ENCODE peak calls at places on chromosomes 6 and 20, in eight cellular contexts. One of them, this sample, is unnamed. For H3K9me3, the result is how much of the 10 kb centered on the place peaks cover.

GRCh38 chr6:117617766-117618035 is 15.4 kb upstream of the GOPC start:
- DNase-seq in stomach: no peak
- DNase-seq in T-helper 17 cell: no peak
- DNase-seq in CD8-positive, alpha-beta T cell: no peak
- DNase-seq in kidney: no peak
- DNase-seq in ovary: no peak
- DNase-seq in PC-3: no peak
- DNase-seq in RWPE2: no peak
- DNase-seq in this sample: no peak

GRCh38 chr20:35303382-35303734 is 11.1 kb upstream of the FAM83C start:
- DNase-seq in PC-3: no peak
- DNase-seq in kidney: no peak
- DNase-seq in RWPE2: peak
- DNase-seq in stomach: no peak
- DNase-seq in CD8-positive, alpha-beta T cell: no peak
- DNase-seq in ovary: no peak
- DNase-seq in T-helper 17 cell: no peak
- DNase-seq in this sample: no peak

GRCh38 chr20:18989736-18990474 is 176.3 kb downstream of the SCP2D1 start:
- DNase-seq in T-helper 17 cell: no peak
- DNase-seq in CD8-positive, alpha-beta T cell: no peak
- DNase-seq in RWPE2: no peak
- DNase-seq in ovary: peak
- DNase-seq in PC-3: no peak
- DNase-seq in kidney: no peak
- DNase-seq in stomach: no peak
- DNase-seq in this sample: no peak

GRCh38 chr20:31474097-31474436 is 860 bp downstream of the DEFB124 start:
- DNase-seq in ovary: no peak
- DNase-seq in stomach: no peak
- DNase-seq in RWPE2: no peak
- DNase-seq in kidney: no peak
- DNase-seq in CD8-positive, alpha-beta T cell: no peak
- DNase-seq in T-helper 17 cell: no peak
- DNase-seq in PC-3: no peak
- DNase-seq in this sample: no peak

GRCh38 chr6:140987364-140988135 is 1145.2 kb upstream of the GJE1 start:
- DNase-seq in stomach: no peak
- DNase-seq in T-helper 17 cell: no peak
- DNase-seq in kidney: no peak
- DNase-seq in RWPE2: no peak
- DNase-seq in CD8-positive, alpha-beta T cell: no peak
- DNase-seq in PC-3: no peak
- DNase-seq in ovary: no peak
- DNase-seq in this sample: no peak

GRCh38 chr6:137223370-137224131 is 4.4 kb upstream of the IFNGR1 start:
- DNase-seq in CD8-positive, alpha-beta T cell: no peak
- DNase-seq in RWPE2: no peak
- DNase-seq in stomach: peak
- DNase-seq in kidney: no peak
- DNase-seq in PC-3: peak
- DNase-seq in T-helper 17 cell: no peak
- DNase-seq in ovary: no peak
- DNase-seq in this sample: no peak

GRCh38 chr20:54525906-54526596 is 50.7 kb downstream of the DOK5 start:
- DNase-seq in kidney: no peak
- DNase-seq in PC-3: no peak
- DNase-seq in ovary: no peak
- DNase-seq in RWPE2: no peak
- DNase-seq in stomach: no peak
- DNase-seq in T-helper 17 cell: no peak
- DNase-seq in CD8-positive, alpha-beta T cell: no peak
- DNase-seq in this sample: no peak

GRCh38 chr6:24313133-24313476 is 44.8 kb downstream of the DCDC2 start:
- DNase-seq in stomach: no peak
- DNase-seq in kidney: no peak
- DNase-seq in RWPE2: no peak
- DNase-seq in PC-3: no peak
- DNase-seq in T-helper 17 cell: no peak
- DNase-seq in CD8-positive, alpha-beta T cell: no peak
- DNase-seq in ovary: no peak
- DNase-seq in this sample: no peak

GRCh38 chr6:163010145-163010544 is 282.4 kb downstream of the PACRG start:
- DNase-seq in ovary: no peak
- DNase-seq in kidney: no peak
- DNase-seq in T-helper 17 cell: no peak
- DNase-seq in PC-3: no peak
- DNase-seq in CD8-positive, alpha-beta T cell: no peak
- DNase-seq in stomach: no peak
- DNase-seq in RWPE2: no peak
- DNase-seq in this sample: no peak

GRCh38 chr6:7246401-7247178 is 66.4 kb downstream of the SSR1 start:
- DNase-seq in PC-3: no peak
- DNase-seq in stomach: no peak
- DNase-seq in T-helper 17 cell: no peak
- DNase-seq in kidney: peak
- DNase-seq in CD8-positive, alpha-beta T cell: no peak
- DNase-seq in RWPE2: no peak
- DNase-seq in ovary: no peak
- DNase-seq in this sample: no peak

GRCh38 chr6:170371091-170371490 is 64.5 kb downstream of the FAM120B start:
- DNase-seq in PC-3: no peak
- DNase-seq in CD8-positive, alpha-beta T cell: no peak
- DNase-seq in RWPE2: no peak
- DNase-seq in ovary: no peak
- DNase-seq in T-helper 17 cell: no peak
- DNase-seq in stomach: no peak
- DNase-seq in kidney: no peak
- DNase-seq in this sample: no peak

GRCh38 chr20:62097881-62098407 is 24.3 kb upstream of the LSM14B start:
- DNase-seq in RWPE2: peak
- DNase-seq in ovary: no peak
- DNase-seq in kidney: no peak
- DNase-seq in PC-3: no peak
- DNase-seq in stomach: no peak
- DNase-seq in T-helper 17 cell: no peak
- DNase-seq in CD8-positive, alpha-beta T cell: no peak
- DNase-seq in this sample: no peak

GRCh38 chr6:147577466-147577865 is 69.0 kb downstream of the SAMD5 start:
- DNase-seq in RWPE2: no peak
- DNase-seq in CD8-positive, alpha-beta T cell: no peak
- DNase-seq in stomach: no peak
- DNase-seq in ovary: no peak
- DNase-seq in kidney: no peak
- DNase-seq in PC-3: no peak
- DNase-seq in T-helper 17 cell: no peak
- DNase-seq in this sample: no peak

GRCh38 chr6:27092316-27092692 is 155.2 kb upstream of the PRSS16 start:
- DNase-seq in T-helper 17 cell: no peak
- DNase-seq in ovary: no peak
- DNase-seq in CD8-positive, alpha-beta T cell: no peak
- DNase-seq in stomach: no peak
- DNase-seq in RWPE2: no peak
- DNase-seq in kidney: no peak
- DNase-seq in PC-3: no peak
- DNase-seq in this sample: no peak

GRCh38 chr6:112044856-112045255 is 9.0 kb upstream of the CCN6 start:
- DNase-seq in kidney: no peak
- DNase-seq in T-helper 17 cell: no peak
- DNase-seq in CD8-positive, alpha-beta T cell: no peak
- DNase-seq in RWPE2: no peak
- DNase-seq in ovary: no peak
- DNase-seq in PC-3: no peak
- DNase-seq in stomach: no peak
- DNase-seq in this sample: no peak

GRCh38 chr6:24448396-24448795 is 41.0 kb downstream of the GPLD1 start:
- DNase-seq in kidney: no peak
- DNase-seq in CD8-positive, alpha-beta T cell: no peak
- DNase-seq in T-helper 17 cell: no peak
- DNase-seq in RWPE2: no peak
- DNase-seq in stomach: no peak
- DNase-seq in PC-3: no peak
- DNase-seq in ovary: no peak
- DNase-seq in this sample: no peak

GRCh38 chr20:20404546-20405092 is 36.7 kb downstream of the INSM1 start:
- DNase-seq in CD8-positive, alpha-beta T cell: no peak
- DNase-seq in kidney: no peak
- DNase-seq in PC-3: no peak
- DNase-seq in RWPE2: no peak
- DNase-seq in stomach: no peak
- DNase-seq in ovary: no peak
- DNase-seq in T-helper 17 cell: no peak
- DNase-seq in this sample: no peak
- H3K9me3 ChIP-seq in CD8-positive, alpha-beta T cell: under half
- H3K9me3 ChIP-seq in kidney: under half
- H3K9me3 ChIP-seq in PC-3: under half
- H3K9me3 ChIP-seq in RWPE2: under half
- H3K9me3 ChIP-seq in stomach: under half
- H3K9me3 ChIP-seq in ovary: under half
- H3K9me3 ChIP-seq in T-helper 17 cell: under half
- H3K9me3 ChIP-seq in this sample: under half

DNA sequence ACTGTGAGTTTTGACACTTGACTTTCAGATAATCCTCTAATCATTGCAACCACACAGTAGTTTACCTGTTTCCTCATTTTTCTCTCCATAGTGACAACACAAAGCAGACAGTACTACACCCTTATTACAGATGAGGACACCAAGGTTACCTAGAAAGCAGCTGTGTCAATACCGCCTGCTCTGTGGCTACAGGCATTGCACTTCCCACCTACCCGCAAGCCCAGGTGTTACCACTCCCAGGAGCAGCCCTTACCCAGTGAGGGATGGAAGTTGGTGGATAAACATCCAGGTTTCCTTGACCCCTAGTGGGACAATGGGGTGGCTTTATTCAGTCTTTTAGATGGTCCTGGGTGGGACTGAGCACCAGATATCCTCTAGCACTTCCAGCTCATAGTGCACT is 503.6 kb downstream of the PTPRT start:
- DNase-seq in stomach: no peak
- DNase-seq in kidney: no peak
- DNase-seq in ovary: no peak
- DNase-seq in CD8-positive, alpha-beta T cell: no peak
- DNase-seq in RWPE2: no peak
- DNase-seq in PC-3: no peak
- DNase-seq in T-helper 17 cell: no peak
- DNase-seq in this sample: no peak
- H3K9me3 ChIP-seq in stomach: under half
- H3K9me3 ChIP-seq in kidney: under half
- H3K9me3 ChIP-seq in ovary: under half
- H3K9me3 ChIP-seq in CD8-positive, alpha-beta T cell: under half
- H3K9me3 ChIP-seq in RWPE2: under half
- H3K9me3 ChIP-seq in PC-3: under half
- H3K9me3 ChIP-seq in T-helper 17 cell: under half
- H3K9me3 ChIP-seq in this sample: under half

GRCh38 chr6:168791916-168792315 is 350.9 kb downstream of the SMOC2 start:
- DNase-seq in CD8-positive, alpha-beta T cell: no peak
- DNase-seq in PC-3: no peak
- DNase-seq in kidney: no peak
- DNase-seq in stomach: no peak
- DNase-seq in T-helper 17 cell: no peak
- DNase-seq in RWPE2: no peak
- DNase-seq in ovary: no peak
- DNase-seq in this sample: no peak

GRCh38 chr6:168789699-168790098 is 348.7 kb downstream of the SMOC2 start:
- DNase-seq in CD8-positive, alpha-beta T cell: no peak
- DNase-seq in stomach: no peak
- DNase-seq in RWPE2: no peak
- DNase-seq in ovary: no peak
- DNase-seq in PC-3: no peak
- DNase-seq in T-helper 17 cell: no peak
- DNase-seq in kidney: no peak
- DNase-seq in this sample: peak

GRCh38 chr6:168784426-168784825 is 343.4 kb downstream of the SMOC2 start:
- DNase-seq in kidney: no peak
- DNase-seq in stomach: no peak
- DNase-seq in ovary: no peak
- DNase-seq in T-helper 17 cell: no peak
- DNase-seq in PC-3: no peak
- DNase-seq in CD8-positive, alpha-beta T cell: no peak
- DNase-seq in RWPE2: no peak
- DNase-seq in this sample: peak

GRCh38 chr6:168782211-168782729 is 341.3 kb downstream of the SMOC2 start:
- DNase-seq in CD8-positive, alpha-beta T cell: no peak
- DNase-seq in PC-3: no peak
- DNase-seq in kidney: no peak
- DNase-seq in T-helper 17 cell: no peak
- DNase-seq in stomach: no peak
- DNase-seq in ovary: no peak
- DNase-seq in RWPE2: no peak
- DNase-seq in this sample: peak

DNA sequence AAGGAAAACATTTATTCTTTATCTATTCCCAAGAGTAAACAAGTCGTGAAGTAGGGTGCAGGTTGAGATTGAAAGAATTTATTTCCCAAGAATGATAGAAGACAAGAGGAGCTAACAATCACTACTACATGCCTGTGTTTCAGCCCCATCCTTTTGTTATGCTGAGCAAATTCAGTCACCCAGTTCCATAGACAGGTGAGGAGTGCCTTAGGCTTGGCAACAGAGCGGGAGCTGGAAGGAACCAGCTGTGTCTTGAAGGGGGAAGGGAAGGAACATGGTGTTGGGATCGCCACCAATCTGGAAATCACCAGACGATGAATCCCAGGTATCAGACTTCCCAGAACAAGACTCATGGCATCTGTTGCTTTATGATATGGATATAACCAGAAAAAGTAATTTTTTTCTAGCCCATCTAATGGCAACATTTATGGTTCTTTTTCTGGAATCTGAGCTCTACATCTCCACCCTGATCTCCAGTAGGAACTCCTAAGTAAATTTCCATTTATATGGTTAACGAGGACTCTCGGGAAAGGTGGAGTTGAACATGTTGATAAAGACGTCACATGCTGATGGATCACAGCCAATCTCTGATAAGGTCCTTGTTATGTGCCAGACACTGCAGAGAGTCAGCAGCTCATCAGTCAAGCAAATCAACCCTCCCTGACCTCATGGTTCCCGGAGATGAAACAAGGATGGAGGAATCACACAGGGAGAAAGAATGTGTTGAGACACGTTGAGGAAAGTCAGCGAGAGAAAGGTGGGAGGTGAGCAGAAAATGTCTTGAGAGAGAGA is 344.9 kb downstream of the SMOC2 start:
- DNase-seq in ovary: no peak
- DNase-seq in kidney: no peak
- DNase-seq in CD8-positive, alpha-beta T cell: no peak
- DNase-seq in PC-3: no peak
- DNase-seq in T-helper 17 cell: no peak
- DNase-seq in RWPE2: no peak
- DNase-seq in stomach: no peak
- DNase-seq in this sample: no peak
- H3K9me3 ChIP-seq in ovary: under half
- H3K9me3 ChIP-seq in kidney: under half
- H3K9me3 ChIP-seq in CD8-positive, alpha-beta T cell: under half
- H3K9me3 ChIP-seq in PC-3: under half
- H3K9me3 ChIP-seq in T-helper 17 cell: under half
- H3K9me3 ChIP-seq in RWPE2: under half
- H3K9me3 ChIP-seq in stomach: under half
- H3K9me3 ChIP-seq in this sample: under half

DNA sequence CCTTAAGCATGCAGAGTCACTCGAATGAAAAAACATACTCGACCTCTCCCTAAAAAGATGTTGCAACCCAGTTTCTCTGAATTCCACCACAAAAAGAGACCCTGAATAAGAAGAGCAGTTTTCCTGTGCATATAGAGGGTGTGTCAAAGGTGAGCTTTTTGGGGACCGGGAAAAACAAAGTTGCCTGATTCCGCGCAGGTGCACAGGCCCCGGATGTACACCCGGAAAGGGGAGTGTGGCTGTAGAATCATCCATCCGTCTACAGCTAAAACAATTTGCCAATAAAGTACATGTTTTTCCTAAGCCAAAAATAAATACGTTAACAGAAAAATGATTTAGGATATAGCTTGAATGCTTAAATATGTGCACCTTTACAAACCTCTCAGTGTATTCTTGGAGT is 41.2 kb upstream of the IRF4 start:
- DNase-seq in kidney: peak
- DNase-seq in ovary: no peak
- DNase-seq in RWPE2: no peak
- DNase-seq in PC-3: no peak
- DNase-seq in stomach: no peak
- DNase-seq in T-helper 17 cell: no peak
- DNase-seq in CD8-positive, alpha-beta T cell: no peak
- DNase-seq in this sample: no peak
- H3K9me3 ChIP-seq in kidney: under half
- H3K9me3 ChIP-seq in ovary: under half
- H3K9me3 ChIP-seq in RWPE2: under half
- H3K9me3 ChIP-seq in PC-3: under half
- H3K9me3 ChIP-seq in stomach: under half
- H3K9me3 ChIP-seq in T-helper 17 cell: under half
- H3K9me3 ChIP-seq in CD8-positive, alpha-beta T cell: under half
- H3K9me3 ChIP-seq in this sample: under half